ENCODE peak calls at places on chromosomes 4 and X, in six cellular contexts. H is ovary; G is testis; U is substantia nigra; Z is CD4-positive, alpha-beta memory T cell; D is prostate gland. I is an unnamed sample.

GRCh38 chr4:8391972-8392371 is 48.6 kb downstream of the ACOX3 start:
- DNase-seq in H (peak), G (peak), U (peak), Z (no peak), D (peak), I (no peak)

GRCh38 chr4:20185103-20185502 is 66.6 kb upstream of the SLIT2 start:
- DNase-seq in H (no peak), G (no peak), U (no peak), Z (no peak), D (no peak), I (no peak)

GRCh38 chrX:97057349-97057909 is 173.7 kb downstream of the RPA4 start:
- DNase-seq in H (no peak), G (no peak), U (no peak), Z (no peak), D (peak), I (no peak)

GRCh38 chr4:8915201-8916200 is 43.9 kb upstream of the HMX1 start:
- DNase-seq in H (no peak), G (no peak), U (no peak), Z (no peak), D (peak), I (peak)

GRCh38 chr4:173909294-173909693 is 374.2 kb downstream of the FBXO8 start:
- DNase-seq in H (no peak), G (no peak), U (no peak), Z (no peak), D (no peak), I (no peak)

GRCh38 chr4:37770016-37770415 is 56.5 kb upstream of the PGM2 start:
- DNase-seq in H (no peak), G (no peak), U (no peak), Z (no peak), D (no peak), I (no peak)

GRCh38 chr4:41413670-41414069 is 124.3 kb upstream of the LIMCH1 start:
- DNase-seq in H (no peak), G (no peak), U (no peak), Z (no peak), D (no peak), I (peak)

GRCh38 chr4:86036729-86037128 is 323.1 kb downstream of the MAPK10 start:
- DNase-seq in H (no peak), G (no peak), U (no peak), Z (no peak), D (no peak), I (no peak)

GRCh38 chrX:118652717-118653116 is 74.7 kb upstream of the IL13RA1 start:
- DNase-seq in H (no peak), G (no peak), U (no peak), Z (no peak), D (peak), I (no peak)

GRCh38 chr4:5276475-5277045 is 225.3 kb downstream of the STK32B start:
- DNase-seq in H (no peak), G (no peak), U (no peak), Z (no peak), D (no peak), I (no peak)

GRCh38 chr4:106985830-106986229 is 50.3 kb downstream of the DKK2 start:
- DNase-seq in H (no peak), G (no peak), U (no peak), Z (no peak), D (no peak), I (no peak)

GRCh38 chrX:96410927-96411326 is 273.7 kb upstream of the DIAPH2 start:
- DNase-seq in H (no peak), G (no peak), U (no peak), Z (no peak), D (no peak), I (no peak)

GRCh38 chr4:176791591-176792347 is 953 bp downstream of the VEGFC start:
- DNase-seq in H (peak), G (peak), U (no peak), Z (no peak), D (no peak), I (peak)

GRCh38 chr4:116215622-116216021 is 869.8 kb downstream of the TRAM1L1 start:
- DNase-seq in H (no peak), G (no peak), U (no peak), Z (no peak), D (no peak), I (no peak)

GRCh38 chrX:118745570-118745969 is 18.2 kb downstream of the IL13RA1 start:
- DNase-seq in H (no peak), G (no peak), U (no peak), Z (no peak), D (no peak), I (no peak)

GRCh38 chr4:146591986-146592385 is 46.7 kb upstream of the POU4F2 start:
- DNase-seq in H (no peak), G (no peak), U (no peak), Z (no peak), D (no peak), I (no peak)

GRCh38 chr4:20992002-20992401 is 291.7 kb downstream of the PACRGL start:
- DNase-seq in H (no peak), G (no peak), U (no peak), Z (no peak), D (no peak), I (no peak)

GRCh38 chr4:8038702-8039251 is 99.1 kb upstream of the AFAP1 start:
- DNase-seq in H (no peak), G (no peak), U (no peak), Z (no peak), D (no peak), I (no peak)

GRCh38 chrX:1398431-1399340 is 6.8 kb upstream of the SLC25A6 start:
- DNase-seq in H (peak), G (no peak), U (no peak), Z (no peak), D (no peak), I (no peak)

GRCh38 chr4:153748378-153748777 is 11.4 kb downstream of the RNF175 start:
- DNase-seq in H (no peak), G (no peak), U (no peak), Z (no peak), D (peak), I (no peak)

GRCh38 chr4:85929926-85930325 is 429.9 kb downstream of the MAPK10 start:
- DNase-seq in H (no peak), G (no peak), U (no peak), Z (no peak), D (no peak), I (no peak)

GRCh38 chr4:88522702-88523324 is 763 bp downstream of the PYURF start:
- DNase-seq in H (peak), G (peak), U (no peak), Z (peak), D (peak), I (peak)

GRCh38 chrX:71111851-71112468 is 583 bp upstream of the IL2RG start:
- DNase-seq in H (no peak), G (no peak), U (no peak), Z (no peak), D (no peak), I (no peak)

GRCh38 chr4:137474711-137475301 is 57.5 kb downstream of the PCDH18 start:
- DNase-seq in H (no peak), G (peak), U (no peak), Z (no peak), D (no peak), I (no peak)

GRCh38 chr4:186634591-186635128 is 79.3 kb upstream of the MTNR1A start:
- DNase-seq in H (no peak), G (no peak), U (no peak), Z (no peak), D (no peak), I (no peak)

GRCh38 chr4:187059895-187060294 is 336.2 kb upstream of the FAT1 start:
- DNase-seq in H (no peak), G (no peak), U (no peak), Z (no peak), D (no peak), I (no peak)

DNA sequence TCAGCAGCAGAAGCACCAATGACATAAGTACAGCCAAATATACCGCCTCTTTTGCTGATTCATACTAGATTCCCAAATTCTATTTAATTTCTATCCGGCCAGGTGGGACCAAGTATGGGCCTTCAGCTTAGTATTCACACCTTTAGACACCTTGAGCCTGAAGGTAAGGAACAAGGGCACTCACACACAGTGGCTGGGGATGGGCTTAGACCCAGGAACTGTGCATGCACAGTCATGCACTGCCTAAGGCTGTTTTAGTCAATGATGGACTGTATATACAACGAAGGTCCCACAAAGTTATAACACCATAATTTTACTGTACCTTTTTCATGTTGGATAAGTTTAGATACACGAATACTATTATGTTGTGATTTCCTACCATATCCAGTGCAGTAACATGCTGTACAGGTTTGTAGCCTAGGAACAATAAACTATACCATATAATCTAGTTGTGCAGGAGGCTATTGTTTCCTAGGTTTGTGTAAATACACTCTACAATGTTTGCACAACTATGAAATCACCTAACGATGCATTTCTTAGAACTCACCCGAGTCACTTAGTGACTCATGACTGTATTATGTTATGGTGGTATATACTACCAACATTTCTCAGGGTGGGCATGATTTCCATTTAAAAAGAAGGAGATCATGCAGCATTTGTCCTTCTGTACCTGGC is 9.7 kb upstream of the CLNK start:
- DNase-seq in H (no peak), G (no peak), U (no peak), Z (no peak), D (no peak), I (no peak)
- H3K27ac ChIP-seq in H (no peak), G (no peak), U (no peak), Z (no peak), D (no peak), I (no peak)

DNA sequence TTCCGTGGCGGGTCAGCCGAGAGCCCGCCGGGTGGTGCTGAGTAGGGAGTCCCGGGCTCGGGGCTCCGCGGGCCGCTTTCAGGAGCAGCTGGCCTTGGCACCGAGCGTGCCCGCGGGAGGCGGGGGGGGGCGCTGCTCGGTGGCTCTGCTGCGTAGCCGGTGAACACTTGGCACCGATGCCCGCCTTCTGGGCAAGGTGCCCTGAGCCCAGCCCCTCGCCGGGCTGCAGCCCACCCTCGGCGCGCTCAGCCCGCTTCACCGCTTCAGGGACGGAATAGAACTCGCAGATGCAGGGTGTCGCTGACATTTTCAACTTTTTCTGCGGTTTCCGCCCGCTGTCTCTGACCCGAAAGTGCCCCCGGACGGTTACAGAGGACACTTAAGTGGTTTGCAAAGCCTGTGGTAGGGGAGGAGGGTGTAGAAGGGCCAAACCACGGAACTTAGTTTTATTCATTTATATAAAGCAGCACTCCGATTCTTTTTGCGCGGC is 659 bp downstream of the CD38 start:
- DNase-seq in H (peak), G (no peak), U (peak), Z (peak), D (peak), I (no peak)
- H3K27ac ChIP-seq in H (no peak), G (no peak), U (no peak), Z (no peak), D (peak), I (no peak)

GRCh38 chr4:167230744-167231143 is 3.5 kb downstream of the SPOCK3 start:
- DNase-seq in H (no peak), G (no peak), U (no peak), Z (no peak), D (no peak), I (no peak)
- H3K27ac ChIP-seq in H (no peak), G (no peak), U (peak), Z (no peak), D (peak), I (no peak)

GRCh38 chr4:6916069-6916586 is 6.5 kb downstream of the TBC1D14 start:
- DNase-seq in H (no peak), G (no peak), U (no peak), Z (no peak), D (no peak), I (no peak)

GRCh38 chr4:6917445-6918241 is 8.0 kb downstream of the TBC1D14 start:
- DNase-seq in H (peak), G (peak), U (no peak), Z (peak), D (peak), I (peak)

GRCh38 chr4:6918345-6918744 is 8.7 kb downstream of the TBC1D14 start:
- DNase-seq in H (no peak), G (no peak), U (no peak), Z (peak), D (no peak), I (no peak)

GRCh38 chr4:6915041-6916005 is 5.7 kb downstream of the TBC1D14 start:
- DNase-seq in H (no peak), G (no peak), U (no peak), Z (no peak), D (no peak), I (no peak)

DNA sequence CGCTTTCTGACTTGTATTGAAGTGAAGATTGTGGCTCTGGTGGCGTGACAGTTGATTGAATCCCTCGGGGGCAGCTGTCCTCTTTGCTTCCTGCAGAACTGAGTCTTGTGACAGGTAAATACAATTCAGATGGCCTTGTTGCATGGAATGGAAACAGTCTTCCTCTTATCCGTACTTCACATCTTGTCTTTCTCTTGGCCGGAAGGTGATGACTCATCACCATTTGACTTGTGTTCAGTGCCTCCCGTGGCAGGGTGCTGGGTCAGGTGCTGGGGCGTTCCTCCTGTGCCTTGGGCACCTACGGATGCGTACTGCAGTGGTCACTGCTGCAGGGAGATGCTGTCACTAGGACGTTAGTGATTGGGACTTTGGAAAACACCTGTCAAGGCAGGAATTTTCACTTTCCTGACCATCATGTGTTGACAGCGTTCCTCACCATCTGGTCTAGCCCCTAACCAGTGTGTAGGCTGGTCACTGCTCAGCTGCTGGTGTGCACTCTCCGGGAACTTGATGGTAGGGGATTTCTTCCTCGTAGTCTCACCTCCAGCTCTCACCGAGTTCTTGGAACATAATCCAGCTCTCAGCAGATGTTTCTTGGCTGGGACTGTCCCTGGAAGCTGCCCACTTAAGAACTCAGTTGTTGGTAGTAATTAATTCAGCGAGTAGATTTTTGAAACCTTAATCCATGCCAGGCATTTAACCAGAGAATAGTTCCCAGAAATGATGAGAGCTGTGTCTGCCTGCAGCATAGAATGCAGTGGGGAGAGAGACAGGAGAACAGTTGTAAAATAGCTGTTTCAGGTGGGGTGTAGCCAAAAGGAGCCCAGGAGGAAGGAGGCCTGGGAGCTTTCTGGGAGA is 7.2 kb downstream of the TBC1D14 start:
- DNase-seq in H (no peak), G (peak), U (no peak), Z (peak), D (peak), I (peak)
- H3K27ac ChIP-seq in H (no peak), G (peak), U (peak), Z (peak), D (peak), I (peak)

GRCh38 chr4:70859066-70859465 is 19.4 kb upstream of the GRSF1 start:
- DNase-seq in H (no peak), G (no peak), U (no peak), Z (no peak), D (no peak), I (no peak)

GRCh38 chr4:70863099-70863790 is 23.6 kb upstream of the GRSF1 start:
- DNase-seq in H (no peak), G (no peak), U (no peak), Z (no peak), D (no peak), I (no peak)

GRCh38 chr4:70855464-70855863 is 15.8 kb upstream of the GRSF1 start:
- DNase-seq in H (no peak), G (no peak), U (no peak), Z (no peak), D (no peak), I (no peak)

DNA sequence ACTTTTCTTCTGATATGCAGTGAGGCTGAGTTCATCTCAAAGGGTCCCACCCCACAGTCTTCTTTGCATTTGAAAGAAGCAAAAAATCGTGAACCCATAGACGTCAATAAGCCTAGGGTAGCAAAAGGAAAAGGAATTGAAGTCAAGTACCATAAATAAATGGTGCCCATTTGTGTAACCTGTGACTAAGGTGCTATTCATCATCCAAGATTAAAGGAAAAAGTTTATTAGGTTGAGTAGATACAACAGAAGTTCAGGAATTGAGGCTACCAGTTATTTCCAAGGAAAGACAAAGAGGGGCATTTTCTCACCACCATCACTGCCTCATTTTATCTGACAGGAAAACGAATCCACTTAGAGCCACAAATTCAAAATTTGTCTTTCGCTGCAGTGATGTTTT is 18.8 kb upstream of the GRSF1 start:
- DNase-seq in H (no peak), G (no peak), U (no peak), Z (no peak), D (no peak), I (no peak)
- H3K27ac ChIP-seq in H (no peak), G (no peak), U (no peak), Z (no peak), D (no peak), I (no peak)

GRCh38 chrX:68831405-68832100 is 2.7 kb downstream of the EFNB1 start:
- DNase-seq in H (no peak), G (no peak), U (no peak), Z (no peak), D (no peak), I (no peak)
- H3K27ac ChIP-seq in H (peak), G (no peak), U (no peak), Z (no peak), D (peak), I (no peak)

GRCh38 chr4:38857354-38858096 is 908 bp upstream of the TLR6 start:
- DNase-seq in H (no peak), G (no peak), U (no peak), Z (no peak), D (peak), I (no peak)
- H3K27ac ChIP-seq in H (no peak), G (peak), U (peak), Z (peak), D (no peak), I (no peak)

GRCh38 chrX:16191605-16192004 is 24.3 kb downstream of the MAGEB17 start:
- DNase-seq in H (no peak), G (no peak), U (no peak), Z (no peak), D (no peak), I (no peak)

GRCh38 chrX:16188687-16189086 is 21.4 kb downstream of the MAGEB17 start:
- DNase-seq in H (no peak), G (no peak), U (no peak), Z (no peak), D (no peak), I (no peak)

GRCh38 chrX:16185725-16186136 is 18.4 kb downstream of the MAGEB17 start:
- DNase-seq in H (no peak), G (no peak), U (no peak), Z (no peak), D (no peak), I (no peak)

GRCh38 chrX:16186380-16187007 is 19.2 kb downstream of the MAGEB17 start:
- DNase-seq in H (no peak), G (no peak), U (no peak), Z (no peak), D (no peak), I (no peak)

DNA sequence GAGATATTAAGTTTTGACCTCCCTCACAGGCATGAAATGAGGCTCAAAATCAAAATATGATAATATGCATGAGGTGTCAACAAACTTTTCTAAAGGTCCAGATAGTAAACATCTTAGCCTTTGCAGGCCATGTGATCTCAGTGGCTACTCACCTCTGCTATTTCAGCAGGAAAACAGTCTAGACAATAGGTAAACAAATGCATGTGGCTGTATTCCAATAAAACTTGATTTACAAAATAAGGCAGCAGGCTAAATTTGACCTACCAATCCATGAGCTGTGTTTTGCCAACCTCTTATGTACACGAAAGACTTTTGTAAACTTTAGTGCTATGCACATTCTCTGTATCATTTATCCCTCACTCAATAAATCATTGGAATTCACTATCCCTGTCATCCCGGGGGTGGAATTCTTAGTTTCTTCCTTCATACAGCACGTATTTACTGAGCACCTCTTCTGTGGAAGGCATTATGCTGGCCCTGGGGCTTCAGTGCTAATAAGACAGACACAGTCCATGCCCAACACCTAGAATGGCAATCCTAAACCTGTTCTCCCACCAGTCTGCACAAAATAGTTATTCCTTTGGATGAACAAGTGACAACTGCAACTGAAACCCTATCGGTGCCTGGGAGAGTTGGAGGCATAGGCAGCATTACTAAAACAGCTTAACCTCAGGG is 19.9 kb downstream of the MAGEB17 start:
- DNase-seq in H (no peak), G (no peak), U (no peak), Z (no peak), D (no peak), I (no peak)
- H3K27ac ChIP-seq in H (no peak), G (no peak), U (no peak), Z (no peak), D (no peak), I (no peak)

GRCh38 chrX:17038277-17038676 is 91.8 kb downstream of the REPS2 start:
- DNase-seq in H (no peak), G (no peak), U (no peak), Z (no peak), D (no peak), I (no peak)
- H3K27ac ChIP-seq in H (peak), G (no peak), U (no peak), Z (no peak), D (no peak), I (no peak)

GRCh38 chr4:68324509-68325262 is 25.2 kb downstream of the YTHDC1 start:
- DNase-seq in H (no peak), G (no peak), U (no peak), Z (no peak), D (no peak), I (no peak)

GRCh38 chr4:68326146-68326545 is 23.7 kb downstream of the YTHDC1 start:
- DNase-seq in H (no peak), G (no peak), U (no peak), Z (no peak), D (no peak), I (no peak)
- H3K27ac ChIP-seq in H (no peak), G (no peak), U (no peak), Z (no peak), D (no peak), I (no peak)